ENCODE peak calls at places on chromosomes 13 and 19, in four cellular contexts. One of them, this sample, is unnamed.

GRCh38 chr19:38389957-38390924 is 1.7 kb downstream of the SPRED3 start:
- DNase-seq in adipocyte: no peak
- DNase-seq in K562: no peak
- DNase-seq in GM12878: no peak
- DNase-seq in this sample: no peak

GRCh38 chr19:50975766-50976165 is 6.4 kb upstream of the KLK6 start:
- DNase-seq in K562: no peak
- DNase-seq in adipocyte: no peak
- DNase-seq in GM12878: no peak
- DNase-seq in this sample: peak

GRCh38 chr13:23984541-23984940 is 87.2 kb upstream of the C1QTNF9B start:
- DNase-seq in GM12878: no peak
- DNase-seq in K562: no peak
- DNase-seq in adipocyte: no peak
- DNase-seq in this sample: peak

GRCh38 chr19:11887618-11888531 is at the start of gene ZNF69:
- DNase-seq in GM12878: no peak
- DNase-seq in K562: peak
- DNase-seq in adipocyte: peak
- DNase-seq in this sample: peak

GRCh38 chr13:28297341-28297740 is 159.0 kb downstream of the PAN3 start:
- DNase-seq in GM12878: no peak
- DNase-seq in K562: no peak
- DNase-seq in adipocyte: no peak
- DNase-seq in this sample: no peak

GRCh38 chr13:108769213-108770070 is 140.0 kb downstream of the MYO16 start:
- DNase-seq in GM12878: no peak
- DNase-seq in adipocyte: no peak
- DNase-seq in K562: peak
- DNase-seq in this sample: peak

GRCh38 chr13:66586489-66586888 is 643.6 kb downstream of the PCDH9 start:
- DNase-seq in adipocyte: no peak
- DNase-seq in K562: no peak
- DNase-seq in GM12878: no peak
- DNase-seq in this sample: no peak

GRCh38 chr13:93522486-93522885 is 295.9 kb downstream of the GPC6 start:
- DNase-seq in GM12878: no peak
- DNase-seq in adipocyte: peak
- DNase-seq in K562: no peak
- DNase-seq in this sample: no peak

GRCh38 chr13:24263652-24264051 is 45.7 kb upstream of the C1QTNF9 start:
- DNase-seq in adipocyte: peak
- DNase-seq in K562: no peak
- DNase-seq in GM12878: no peak
- DNase-seq in this sample: no peak

GRCh38 chr13:45327253-45327954 is 13.6 kb downstream of the TPT1 start:
- DNase-seq in GM12878: no peak
- DNase-seq in adipocyte: no peak
- DNase-seq in K562: no peak
- DNase-seq in this sample: peak

GRCh38 chr19:57269515-57270250 is 10.6 kb upstream of the ZNF460 start:
- DNase-seq in GM12878: peak
- DNase-seq in K562: no peak
- DNase-seq in adipocyte: peak
- DNase-seq in this sample: peak

DNA sequence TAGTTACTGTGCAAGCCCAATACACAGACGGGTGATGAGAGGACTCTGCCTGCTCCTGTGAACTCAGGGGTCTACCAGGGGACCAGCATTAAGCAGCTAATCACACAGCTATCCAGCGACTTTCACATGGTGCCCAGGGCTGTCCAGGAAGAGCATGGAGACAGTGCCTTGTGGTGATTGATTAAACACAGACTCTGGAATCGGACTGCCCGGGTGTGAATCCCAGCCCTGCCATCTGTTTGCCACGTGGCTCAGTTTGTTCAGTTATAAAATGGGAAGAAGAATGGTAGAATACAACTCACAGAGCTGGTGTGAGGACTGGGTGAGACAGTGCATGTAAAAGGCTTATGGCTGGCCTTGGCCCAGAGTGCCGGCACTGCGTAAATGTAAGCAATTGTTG is 42.1 kb upstream of the NPAS1 start:
- DNase-seq in GM12878: no peak
- DNase-seq in adipocyte: no peak
- DNase-seq in K562: no peak
- DNase-seq in this sample: no peak
- H3K9ac ChIP-seq in GM12878: no peak
- H3K9ac ChIP-seq in adipocyte: peak
- H3K9ac ChIP-seq in K562: peak
- H3K9ac ChIP-seq in this sample: no peak

DNA sequence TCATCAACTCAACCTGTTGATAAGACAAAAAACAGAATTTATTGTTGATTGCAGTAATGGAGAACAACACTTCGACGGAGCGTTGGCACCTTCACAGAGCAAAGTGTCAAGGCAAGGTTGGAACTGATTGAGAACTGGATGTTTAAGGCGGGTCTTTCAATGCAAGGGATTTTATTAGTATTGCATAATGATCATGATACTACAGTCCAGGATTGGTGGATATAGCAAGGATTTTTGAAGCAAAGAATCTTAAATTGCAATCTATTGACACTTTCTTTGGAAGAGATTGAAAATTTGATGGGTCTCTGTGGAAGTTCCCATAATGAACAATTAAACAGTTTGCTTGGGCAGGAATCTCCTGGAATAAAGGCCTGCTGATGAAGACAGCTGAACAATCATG is 632 bp upstream of the ZNF235 start:
- DNase-seq in K562: no peak
- DNase-seq in adipocyte: no peak
- DNase-seq in GM12878: no peak
- DNase-seq in this sample: no peak
- H3K4me3 ChIP-seq in K562: peak
- H3K4me3 ChIP-seq in adipocyte: peak
- H3K4me3 ChIP-seq in GM12878: peak
- H3K4me3 ChIP-seq in this sample: no peak

GRCh38 chr13:53250272-53250875 is 221.8 kb downstream of the OLFM4 start:
- DNase-seq in GM12878: peak
- DNase-seq in K562: peak
- DNase-seq in adipocyte: peak
- DNase-seq in this sample: peak
- H3K9ac ChIP-seq in GM12878: no peak
- H3K9ac ChIP-seq in K562: no peak
- H3K9ac ChIP-seq in adipocyte: no peak
- H3K9ac ChIP-seq in this sample: no peak

DNA sequence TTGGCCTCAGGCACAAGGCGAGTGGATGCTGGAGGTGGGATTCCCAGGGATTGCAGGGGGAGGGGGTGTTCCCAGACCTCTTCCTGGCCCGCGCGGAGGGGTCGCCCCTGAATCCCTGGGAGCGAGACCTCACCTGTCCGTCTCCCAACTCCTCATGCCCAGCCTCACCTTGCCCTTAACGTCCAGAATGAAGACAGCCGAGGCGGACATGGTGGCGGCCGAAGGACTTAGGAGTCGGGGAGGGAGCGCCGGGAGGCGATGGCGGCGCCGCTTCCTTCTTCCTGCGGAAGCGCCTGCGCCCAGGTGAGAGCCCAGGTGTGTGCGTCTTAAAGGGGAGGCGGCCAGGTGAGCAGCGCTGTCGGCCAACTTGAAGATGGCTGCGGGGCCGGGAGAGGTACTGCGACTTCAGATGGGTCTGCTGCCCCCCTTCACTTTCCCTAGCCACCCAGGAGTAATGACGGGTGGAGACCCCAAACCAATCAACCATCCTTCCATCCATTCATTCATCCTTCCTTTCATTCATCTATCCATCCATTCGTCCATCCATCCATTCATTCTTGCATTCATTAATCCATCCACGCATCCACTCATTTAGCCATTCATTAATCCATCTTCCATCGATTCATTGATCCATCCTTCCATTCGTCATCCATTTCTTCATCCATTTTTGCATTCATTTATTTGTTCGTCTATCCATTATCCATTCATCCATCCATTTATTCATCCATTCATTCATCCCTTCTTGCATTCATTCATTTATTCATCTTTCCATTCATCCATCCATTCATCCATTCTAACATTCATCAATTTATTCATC is at the start of gene AP1M2:
- DNase-seq in adipocyte: no peak
- DNase-seq in GM12878: no peak
- DNase-seq in K562: peak
- DNase-seq in this sample: peak
- H3K4me3 ChIP-seq in adipocyte: no peak
- H3K4me3 ChIP-seq in GM12878: no peak
- H3K4me3 ChIP-seq in K562: no peak
- H3K4me3 ChIP-seq in this sample: peak

GRCh38 chr13:97310809-97311436 is 88.8 kb downstream of the MBNL2 start:
- DNase-seq in K562: no peak
- DNase-seq in GM12878: no peak
- DNase-seq in adipocyte: no peak
- DNase-seq in this sample: no peak

GRCh38 chr13:97307882-97308624 is 85.9 kb downstream of the MBNL2 start:
- DNase-seq in adipocyte: peak
- DNase-seq in K562: no peak
- DNase-seq in GM12878: no peak
- DNase-seq in this sample: peak

GRCh38 chr13:97307544-97307881 is 85.4 kb downstream of the MBNL2 start:
- DNase-seq in GM12878: no peak
- DNase-seq in K562: no peak
- DNase-seq in adipocyte: no peak
- DNase-seq in this sample: no peak

GRCh38 chr13:97307096-97307495 is 85.0 kb downstream of the MBNL2 start:
- DNase-seq in adipocyte: no peak
- DNase-seq in GM12878: no peak
- DNase-seq in K562: no peak
- DNase-seq in this sample: no peak

GRCh38 chr13:97308735-97309429 is 86.7 kb downstream of the MBNL2 start:
- DNase-seq in GM12878: no peak
- DNase-seq in adipocyte: peak
- DNase-seq in K562: no peak
- DNase-seq in this sample: peak
- H3K9ac ChIP-seq in GM12878: no peak
- H3K9ac ChIP-seq in adipocyte: peak
- H3K9ac ChIP-seq in K562: no peak
- H3K9ac ChIP-seq in this sample: no peak

GRCh38 chr19:47152632-47153031 is 22.0 kb downstream of the SAE1 start:
- DNase-seq in GM12878: no peak
- DNase-seq in K562: no peak
- DNase-seq in adipocyte: no peak
- DNase-seq in this sample: peak
- H3K4me3 ChIP-seq in GM12878: no peak
- H3K4me3 ChIP-seq in K562: no peak
- H3K4me3 ChIP-seq in adipocyte: no peak
- H3K4me3 ChIP-seq in this sample: no peak

DNA sequence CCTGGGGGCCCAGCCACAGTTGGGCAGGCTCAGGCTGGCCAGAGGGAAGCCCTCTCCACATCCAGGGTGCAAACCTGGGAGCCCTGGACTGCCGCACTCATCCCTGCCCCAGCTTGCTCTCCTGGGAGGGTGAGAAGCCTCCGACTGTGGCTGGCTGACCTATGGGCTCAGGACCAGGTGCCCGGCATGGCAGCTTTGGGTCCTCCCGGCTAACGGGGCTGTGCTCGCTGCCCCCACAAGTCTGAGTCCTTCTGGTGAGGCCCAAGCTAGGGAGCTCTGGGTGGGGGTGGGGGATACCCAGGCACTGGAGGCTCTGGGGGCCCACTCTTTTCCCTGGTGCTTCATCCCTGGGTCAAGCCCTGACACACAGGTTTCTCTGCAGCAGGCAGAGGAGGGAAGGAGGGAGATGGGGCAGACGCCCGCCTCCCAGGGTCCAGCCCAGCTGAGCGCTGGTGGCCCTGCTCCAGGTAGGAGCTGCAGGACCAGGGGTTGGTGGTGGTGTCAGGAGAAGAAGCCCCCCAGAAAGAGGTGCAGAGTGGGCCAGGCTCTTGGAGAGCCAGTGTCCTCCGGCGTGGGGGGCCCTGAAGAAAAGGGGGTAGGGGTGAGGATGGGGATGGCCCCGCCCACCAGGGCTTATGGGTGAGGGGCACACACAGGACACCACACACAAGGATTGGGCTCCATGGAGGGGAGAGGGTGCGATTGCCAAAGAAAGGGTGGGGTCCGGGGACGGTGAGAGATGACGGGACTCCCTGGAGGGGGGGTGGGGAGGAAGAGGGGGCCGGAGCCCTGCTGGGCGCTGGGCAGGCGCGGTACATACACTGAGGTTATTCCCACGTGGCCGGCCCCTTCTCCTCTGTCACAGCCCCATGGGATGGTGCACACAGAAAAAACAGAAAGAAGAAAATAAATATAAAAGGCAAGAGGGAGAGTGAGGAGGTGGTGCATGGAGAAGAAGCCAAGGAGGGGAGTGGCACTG is 59.9 kb downstream of the IER2 start:
- DNase-seq in adipocyte: no peak
- DNase-seq in K562: no peak
- DNase-seq in GM12878: no peak
- DNase-seq in this sample: no peak
- H3K9ac ChIP-seq in adipocyte: no peak
- H3K9ac ChIP-seq in K562: peak
- H3K9ac ChIP-seq in GM12878: no peak
- H3K9ac ChIP-seq in this sample: no peak